ENCODE peak calls at places on chromosomes 11 and 22, in eight cellular contexts. M, N, D, I, X, T, O and Q are unnamed samples.

GRCh38 chr11:22703561-22703960 is 37.1 kb downstream of the GAS2 start:
- DNase-seq in M (no peak), T (no peak), I (no peak), O (no peak), N (peak; percentile 27), D (no peak), X (no peak), Q (no peak)

GRCh38 chr11:7436657-7437056 is 48.6 kb upstream of the OLFML1 start:
- DNase-seq in T (no peak), M (no peak), X (no peak), I (no peak), N (no peak), O (no peak), D (peak; percentile 15), Q (no peak)

GRCh38 chr11:128493570-128493965 is 93.8 kb downstream of the ETS1 start:
- DNase-seq in I (no peak), M (no peak), O (no peak), D (no peak), X (no peak), T (no peak), N (no peak), Q (no peak)

GRCh38 chr22:22042599-22043295 is 60.2 kb upstream of the TOP3B start:
- DNase-seq in O (no peak), D (no peak), T (no peak), N (no peak), M (no peak), I (no peak), X (no peak), Q (no peak)

GRCh38 chr22:25448435-25449051 is 115.9 kb upstream of the GRK3 start:
- DNase-seq in N (peak; percentile 30), X (no peak), T (no peak), D (peak; percentile 5), I (no peak), O (no peak), M (no peak), Q (peak; percentile 35)

GRCh38 chr11:6202036-6202435 is 3.0 kb downstream of the OR52W1 start:
- DNase-seq in O (no peak), M (no peak), I (no peak), X (no peak), D (no peak), N (no peak), T (no peak), Q (no peak)

GRCh38 chr22:22712666-22713365 is 68.4 kb downstream of the GGTLC2 start:
- DNase-seq in X (no peak), T (no peak), I (no peak), D (no peak), M (no peak), N (no peak), O (no peak), Q (no peak)

GRCh38 chr11:62647609-62648005 is 1.2 kb upstream of the GANAB start:
- DNase-seq in T (no peak), O (no peak), I (no peak), M (no peak), D (no peak), N (no peak), X (no peak), Q (no peak)

GRCh38 chr11:73439002-73439843 is 63.0 kb downstream of the RELT start:
- DNase-seq in O (no peak), M (no peak), I (no peak), T (no peak), N (no peak), X (no peak), D (peak; percentile 72), Q (no peak)

GRCh38 chr22:29626497-29627195 is 23.2 kb downstream of the NF2 start:
- DNase-seq in D (no peak), X (no peak), N (no peak), T (no peak), M (no peak), I (no peak), O (no peak), Q (no peak)

GRCh38 chr22:19968450-19968891 is 26.9 kb upstream of the TXNRD2 start:
- DNase-seq in T (peak; percentile 49), I (no peak), N (no peak), D (no peak), O (no peak), X (no peak), M (no peak), Q (no peak)
- H3K36me3 ChIP-seq in T (peaks cover 95% of the 10 kb centered on the region), I (peaks cover 88% of the 10 kb centered on the region), N (no peaks in the 10 kb centered on the region), D (no peaks in the 10 kb centered on the region), O (peaks cover 38% of the 10 kb centered on the region), X (no peaks in the 10 kb centered on the region), M (no peaks in the 10 kb centered on the region), Q (peaks cover 53% of the 10 kb centered on the region)

GRCh38 chr22:35973388-35973787 is 55.2 kb downstream of the RBFOX2 start:
- DNase-seq in N (no peak), M (no peak), O (no peak), D (no peak), X (peak; percentile 35), I (no peak), T (no peak), Q (no peak)
- H3K4me1 ChIP-seq in N (peaks cover 42% of the 10 kb centered on the region), M (peaks cover 29% of the 10 kb centered on the region), O (peaks cover 63% of the 10 kb centered on the region), D (peaks cover 2% of the 10 kb centered on the region), X (peaks cover 74% of the 10 kb centered on the region), I (peaks cover 2% of the 10 kb centered on the region), T (peaks cover 96% of the 10 kb centered on the region), Q (peaks cover 13% of the 10 kb centered on the region)

GRCh38 chr22:49649166-49649565 is 178.5 kb downstream of the BRD1 start:
- DNase-seq in I (no peak), D (no peak), T (no peak), O (no peak), X (no peak), M (no peak), N (no peak), Q (no peak)
- H3K27me3 ChIP-seq in I (peaks cover 9% of the 10 kb centered on the region), D (no peaks in the 10 kb centered on the region), T (peaks cover 46% of the 10 kb centered on the region), O (peaks cover 3% of the 10 kb centered on the region), X (peaks cover 8% of the 10 kb centered on the region), M (no peaks in the 10 kb centered on the region), N (no peaks in the 10 kb centered on the region), Q (no peaks in the 10 kb centered on the region)

GRCh38 chr11:50220651-50221050 is 188.0 kb downstream of the OR4C45 start:
- DNase-seq in O (no peak), N (no peak), M (no peak), I (no peak), T (no peak), X (no peak), D (no peak), Q (no peak)
- H3K36me3 ChIP-seq in O (no peaks in the 10 kb centered on the region), N (no peaks in the 10 kb centered on the region), M (no peaks in the 10 kb centered on the region), I (no peaks in the 10 kb centered on the region), T (no peaks in the 10 kb centered on the region), X (no peaks in the 10 kb centered on the region), D (no peaks in the 10 kb centered on the region), Q (no peaks in the 10 kb centered on the region)

GRCh38 chr11:118703563-118704106 is 24.2 kb upstream of the TREH start:
- DNase-seq in T (no peak), D (no peak), M (no peak), O (peak; percentile 41), X (no peak), N (no peak), I (no peak), Q (no peak)

GRCh38 chr11:118705796-118706545 is 26.5 kb upstream of the TREH start:
- DNase-seq in I (no peak), N (no peak), O (no peak), D (no peak), M (no peak), X (no peak), T (no peak), Q (peak; percentile 70)

GRCh38 chr11:118705111-118705741 is 25.8 kb upstream of the TREH start:
- DNase-seq in O (no peak), N (no peak), D (no peak), X (no peak), I (no peak), T (no peak), M (no peak), Q (peak; percentile 63)

GRCh38 chr11:118708296-118708695 is 28.8 kb upstream of the TREH start:
- DNase-seq in X (no peak), M (no peak), T (no peak), I (no peak), D (no peak), N (no peak), O (no peak), Q (no peak)

DNA sequence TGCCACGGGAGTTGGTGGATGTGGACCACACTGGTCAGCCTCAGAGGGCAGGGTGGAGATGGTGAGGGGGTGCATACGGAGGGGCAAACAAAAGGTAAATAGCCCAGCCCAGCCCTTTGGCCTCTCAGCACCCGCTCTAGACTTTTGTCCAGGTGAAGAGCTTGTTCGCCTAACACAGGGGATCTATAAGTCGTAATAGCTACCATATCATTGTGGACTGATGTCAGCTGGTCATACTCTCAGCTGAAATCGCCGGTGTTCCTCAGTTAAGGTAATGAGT is 27.0 kb upstream of the TREH start:
- DNase-seq in O (no peak), D (no peak), N (no peak), I (no peak), M (no peak), X (no peak), T (no peak), Q (no peak)
- H3K4me1 ChIP-seq in O (no peaks in the 10 kb centered on the region), D (no peaks in the 10 kb centered on the region), N (no peaks in the 10 kb centered on the region), I (peaks cover 3% of the 10 kb centered on the region), M (no peaks in the 10 kb centered on the region), X (no peaks in the 10 kb centered on the region), T (no peaks in the 10 kb centered on the region), Q (peaks cover 26% of the 10 kb centered on the region)

GRCh38 chr11:33868646-33869461 is 23.0 kb downstream of the LMO2 start:
- DNase-seq in O (peak; percentile 12), D (no peak), I (no peak), M (no peak), T (no peak), X (no peak), N (peak; percentile 28), Q (no peak)

GRCh38 chr11:33869511-33870422 is 22.1 kb downstream of the LMO2 start:
- DNase-seq in N (peak; percentile 52), O (peak; percentile 69), M (no peak), D (peak; percentile 14), X (peak; percentile 27), I (no peak), T (no peak), Q (peak; percentile 25)

GRCh38 chr11:33867566-33867965 is 24.3 kb downstream of the LMO2 start:
- DNase-seq in X (no peak), M (no peak), N (no peak), I (no peak), T (no peak), O (no peak), D (no peak), Q (no peak)

GRCh38 chr11:33864479-33864878 is 27.4 kb downstream of the LMO2 start:
- DNase-seq in I (no peak), D (no peak), O (no peak), T (no peak), X (no peak), N (no peak), M (no peak), Q (no peak)

DNA sequence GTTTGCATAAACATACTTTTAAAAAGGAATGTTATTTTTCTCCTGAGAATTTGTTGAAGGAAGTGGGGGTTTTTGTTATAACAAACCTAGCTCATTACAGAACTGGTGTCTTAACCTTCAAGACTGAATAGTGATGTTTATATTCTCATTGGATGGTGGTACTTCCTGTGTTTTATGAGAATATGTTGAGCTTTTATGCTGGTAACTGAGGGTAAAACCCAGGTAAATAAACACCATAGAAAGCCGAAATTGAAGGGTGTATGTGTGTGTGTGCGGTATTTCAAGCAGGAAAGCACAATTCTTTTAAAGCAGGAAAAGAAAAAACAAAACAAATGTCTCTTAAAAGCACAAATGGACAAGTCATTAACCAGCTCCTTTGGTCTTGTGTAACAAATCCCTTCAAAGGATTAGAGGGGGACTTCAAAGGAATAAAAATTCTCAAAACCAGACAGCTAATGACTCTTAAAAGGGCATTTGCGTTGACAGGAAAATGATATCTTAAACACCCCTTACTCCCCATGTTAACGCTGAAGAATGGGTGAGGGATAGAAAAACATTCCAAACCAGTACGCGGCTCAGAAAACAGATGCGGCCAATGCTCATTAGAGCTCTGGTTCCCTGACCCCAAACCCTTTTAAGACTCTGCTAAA is 23.8 kb downstream of the LMO2 start:
- DNase-seq in D (no peak), O (no peak), X (no peak), M (no peak), I (no peak), T (no peak), N (no peak), Q (no peak)
- H3K27me3 ChIP-seq in D (no peaks in the 10 kb centered on the region), O (peaks cover 10% of the 10 kb centered on the region), X (no peaks in the 10 kb centered on the region), M (no peaks in the 10 kb centered on the region), I (peaks cover 69% of the 10 kb centered on the region), T (peaks cover 80% of the 10 kb centered on the region), N (peaks cover 88% of the 10 kb centered on the region), Q (peaks cover 47% of the 10 kb centered on the region)